ENCODE peak calls at places on chromosomes 11 and 22, in eight cellular contexts. C, V, F, Z, H, E, W and L are unnamed samples.

GRCh38 chr11:42707541-42707940 is 604.3 kb upstream of the API5 start:
- DNase-seq in Z (no peak), F (no peak), H (no peak), W (no peak), V (no peak), E (no peak), C (no peak), L (no peak)

GRCh38 chr11:71379722-71380121 is 68.5 kb downstream of the DHCR7 start:
- DNase-seq in V (no peak), E (no peak), C (no peak), H (no peak), F (no peak), Z (no peak), W (no peak), L (no peak)

GRCh38 chr11:33375688-33376311 is 118.6 kb downstream of the HIPK3 start:
- DNase-seq in Z (no peak), E (no peak), H (no peak), C (no peak), W (no peak), V (no peak), F (no peak), L (no peak)

GRCh38 chr22:44203203-44203602 is 22.5 kb downstream of the PARVG start:
- DNase-seq in H (no peak), C (no peak), F (no peak), Z (no peak), W (no peak), E (no peak), V (no peak), L (no peak)

GRCh38 chr11:15484398-15484797 is 369.7 kb downstream of the INSC start:
- DNase-seq in W (no peak), C (no peak), H (no peak), Z (no peak), E (no peak), V (no peak), F (no peak), L (no peak)

GRCh38 chr11:105051559-105051958 is 6.4 kb upstream of the CARD16 start:
- DNase-seq in W (no peak), F (no peak), V (no peak), Z (no peak), E (no peak), C (no peak), H (no peak), L (no peak)

GRCh38 chr11:113895367-113896155 is 9.0 kb upstream of the HTR3B start:
- DNase-seq in W (no peak), H (no peak), F (no peak), E (no peak), Z (no peak), V (no peak), C (peak; percentile 61), L (no peak)

GRCh38 chr11:89667001-89667400 is 43.1 kb upstream of the TRIM77 start:
- DNase-seq in F (no peak), Z (no peak), H (peak; percentile 20), E (no peak), V (no peak), C (no peak), W (no peak), L (no peak)

GRCh38 chr11:57124460-57124859 is 57.3 kb upstream of the LRRC55 start:
- DNase-seq in F (no peak), C (no peak), H (no peak), E (no peak), V (no peak), W (no peak), Z (no peak), L (no peak)

GRCh38 chr22:20863356-20863755 is 4.5 kb downstream of the SNAP29 start:
- DNase-seq in V (no peak), H (no peak), C (no peak), W (no peak), F (no peak), E (no peak), Z (no peak), L (no peak)

GRCh38 chr22:50444663-50445062 is 30.2 kb downstream of the SBF1 start:
- DNase-seq in Z (no peak), C (no peak), V (no peak), W (no peak), F (no peak), E (no peak), H (peak; percentile 47), L (no peak)

GRCh38 chr11:106456651-106457050 is 379.2 kb downstream of the AASDHPPT start:
- DNase-seq in F (no peak), V (no peak), Z (no peak), H (no peak), E (no peak), C (no peak), W (peak; percentile 82), L (no peak)

GRCh38 chr11:74055938-74056337 is 47.1 kb upstream of the UCP3 start:
- DNase-seq in V (no peak), C (no peak), Z (no peak), E (no peak), F (no peak), H (no peak), W (no peak), L (no peak)

GRCh38 chr11:44840526-44840925 is 110.2 kb downstream of the TP53I11 start:
- DNase-seq in F (no peak), V (no peak), W (no peak), Z (no peak), E (no peak), H (no peak), C (no peak), L (no peak)

GRCh38 chr11:6604081-6604626 is 580 bp downstream of the ILK start:
- DNase-seq in V (peak; percentile 40), W (peak; percentile 13), F (peak; percentile 81), E (no peak), Z (peak; percentile 39), H (peak; percentile 66), C (no peak), L (no peak)

GRCh38 chr11:32602657-32603410 is 19.2 kb downstream of the EIF3M start:
- DNase-seq in W (peak; percentile 8), V (no peak), Z (no peak), C (no peak), H (no peak), F (no peak), E (no peak), L (no peak)

GRCh38 chr22:23700706-23701105 is 9.9 kb downstream of the RGL4 start:
- DNase-seq in Z (no peak), E (no peak), C (no peak), W (no peak), V (no peak), F (no peak), H (no peak), L (no peak)

GRCh38 chr11:78564889-78565467 is 9.7 kb downstream of the NARS2 start:
- DNase-seq in W (no peak), C (no peak), F (no peak), E (no peak), Z (no peak), H (no peak), V (no peak), L (no peak)

GRCh38 chr11:6199174-6199810 is at the start of gene OR52W1:
- DNase-seq in E (no peak), C (no peak), W (no peak), H (no peak), Z (no peak), V (no peak), F (no peak), L (no peak)

GRCh38 chr11:2142762-2143202 is 3.6 kb upstream of the IGF2 start:
- DNase-seq in W (peak; percentile 31), H (no peak), F (no peak), Z (no peak), E (no peak), C (no peak), V (no peak), L (no peak)

GRCh38 chr11:65629579-65629978 is 8.3 kb upstream of the SIPA1 start:
- DNase-seq in H (no peak), C (no peak), Z (no peak), W (no peak), F (no peak), V (no peak), E (no peak), L (no peak)

GRCh38 chr11:15525582-15525981 is 410.9 kb downstream of the INSC start:
- DNase-seq in E (no peak), W (no peak), H (no peak), C (no peak), F (no peak), Z (no peak), V (no peak), L (no peak)

GRCh38 chr11:109422755-109423113 is 744 bp downstream of the C11orf87 start:
- DNase-seq in E (no peak), W (no peak), Z (peak; percentile 2), C (no peak), V (no peak), F (no peak), H (no peak), L (no peak)

GRCh38 chr11:115222218-115222862 is 281.9 kb downstream of the CADM1 start:
- DNase-seq in C (no peak), V (no peak), E (no peak), W (peak; percentile 90), Z (no peak), H (no peak), F (no peak), L (no peak)

GRCh38 chr11:128988224-128988970 is 45.7 kb upstream of the TP53AIP1 start:
- DNase-seq in C (no peak), F (no peak), V (no peak), H (no peak), W (no peak), Z (no peak), E (no peak), L (no peak)

GRCh38 chr22:46793497-46793896 is 31.0 kb downstream of the TBC1D22A start:
- DNase-seq in W (no peak), F (no peak), H (no peak), C (no peak), Z (no peak), E (no peak), V (no peak), L (no peak)

GRCh38 chr11:11253487-11253886 is 99.6 kb downstream of the CSNK2A3 start:
- DNase-seq in H (no peak), F (no peak), V (no peak), C (no peak), E (no peak), W (no peak), Z (no peak), L (no peak)

GRCh38 chr11:65225284-65226102 is 36.3 kb upstream of the POLA2 start:
- DNase-seq in H (peak; percentile 58), V (peak; percentile 58), W (no peak), F (no peak), Z (peak; percentile 22), C (no peak), E (peak; percentile 23), L (peak; percentile 58)

GRCh38 chr22:36759481-36760159 is 16.3 kb downstream of the IFT27 start:
- DNase-seq in V (no peak), H (no peak), W (no peak), E (no peak), F (peak; percentile 49), C (no peak), Z (no peak), L (no peak)

GRCh38 chr11:114276077-114276476 is 20.1 kb upstream of the NNMT start:
- DNase-seq in C (no peak), E (no peak), V (no peak), H (no peak), W (no peak), F (peak; percentile 68), Z (no peak), L (no peak)

GRCh38 chr11:8192016-8192895 is 23.4 kb upstream of the RIC3 start:
- DNase-seq in W (peak; percentile 29), H (peak; percentile 63), V (peak; percentile 46), Z (peak; percentile 64), C (peak; percentile 31), E (no peak), F (no peak), L (peak; percentile 46)

GRCh38 chr11:32641361-32641760 is 57.7 kb downstream of the EIF3M start:
- DNase-seq in Z (no peak), C (no peak), F (no peak), W (no peak), H (no peak), V (no peak), E (no peak), L (no peak)

GRCh38 chr11:1295591-1295990 is 13.8 kb downstream of the TOLLIP start:
- DNase-seq in Z (no peak), F (no peak), H (no peak), C (no peak), V (no peak), E (no peak), W (no peak), L (no peak)

GRCh38 chr22:36546932-36547331 is 18.0 kb upstream of the EIF3D start:
- DNase-seq in Z (no peak), E (no peak), V (no peak), W (peak; percentile 46), F (no peak), C (no peak), H (no peak), L (no peak)